ENCODE peak calls at places on chromosomes 3 and 15, in eight cellular contexts. T, N, C, S, E, M, D and G are unnamed samples.

GRCh38 chr3:35549690-35550089 is 89.6 kb upstream of the ARPP21 start:
- DNase-seq in T (no peak), N (no peak), C (no peak), S (no peak), E (no peak), M (no peak), D (no peak), G (no peak)

GRCh38 chr15:29090617-29091466 is 178.8 kb downstream of the NSMCE3 start:
- DNase-seq in T (peak; percentile 5), N (peak; percentile 78), C (no peak), S (peak; percentile 17), E (no peak), M (no peak), D (no peak), G (peak; percentile 44)

GRCh38 chr15:80182611-80183210 is 29.9 kb downstream of the FAH start:
- DNase-seq in T (no peak), N (no peak), C (no peak), S (no peak), E (peak; percentile 30), M (no peak), D (peak; percentile 61), G (no peak)

GRCh38 chr15:62857411-62857853 is 185.1 kb upstream of the TPM1 start:
- DNase-seq in T (peak; percentile 85), N (no peak), C (no peak), S (peak; percentile 93), E (no peak), M (no peak), D (no peak), G (no peak)

GRCh38 chr3:137769321-137770065 is 5.4 kb downstream of the SOX14 start:
- DNase-seq in T (no peak), N (no peak), C (peak; percentile 5), S (no peak), E (no peak), M (no peak), D (no peak), G (peak; percentile 32)

GRCh38 chr3:195245531-195245951 is 25.4 kb downstream of the XXYLT1 start:
- DNase-seq in T (no peak), N (no peak), C (no peak), S (no peak), E (no peak), M (peak; percentile 37), D (no peak), G (no peak)

GRCh38 chr3:31943041-31943440 is 38.0 kb downstream of the OSBPL10 start:
- DNase-seq in T (no peak), N (no peak), C (no peak), S (peak; percentile 35), E (no peak), M (no peak), D (no peak), G (no peak)

GRCh38 chr3:195209836-195210551 is 61.0 kb downstream of the XXYLT1 start:
- DNase-seq in T (no peak), N (no peak), C (no peak), S (no peak), E (no peak), M (no peak), D (peak; percentile 57), G (no peak)

GRCh38 chr3:10273697-10274305 is 18.9 kb downstream of the GHRL start:
- DNase-seq in T (no peak), N (no peak), C (no peak), S (peak; percentile 35), E (no peak), M (no peak), D (no peak), G (no peak)

GRCh38 chr3:42652611-42653302 is 740 bp upstream of the ZBTB47 start:
- DNase-seq in T (peak; percentile 72), N (peak; percentile 62), C (peak; percentile 43), S (peak; percentile 86), E (no peak), M (peak; percentile 54), D (peak; percentile 74), G (no peak)

GRCh38 chr15:23690450-23690852 is 3.3 kb upstream of the NDN start:
- DNase-seq in T (no peak), N (no peak), C (no peak), S (no peak), E (peak; percentile 12), M (no peak), D (no peak), G (no peak)

GRCh38 chr3:24343084-24343783 is 151.4 kb downstream of the THRB start:
- DNase-seq in T (peak; percentile 10), N (no peak), C (no peak), S (peak; percentile 46), E (no peak), M (no peak), D (peak; percentile 2), G (no peak)

GRCh38 chr3:70990723-70991122 is 592.8 kb downstream of the FOXP1 start:
- DNase-seq in T (no peak), N (no peak), C (no peak), S (no peak), E (no peak), M (no peak), D (peak; percentile 6), G (no peak)

GRCh38 chr3:165395188-165395587 is 199.0 kb upstream of the SLITRK3 start:
- DNase-seq in T (no peak), N (no peak), C (no peak), S (no peak), E (no peak), M (no peak), D (no peak), G (no peak)

GRCh38 chr3:198071602-198072285 is 111.7 kb downstream of the LMLN start:
- DNase-seq in T (peak; percentile 75), N (peak; percentile 37), C (peak; percentile 20), S (peak; percentile 98), E (no peak), M (no peak), D (peak; percentile 93), G (peak; percentile 18)

GRCh38 chr15:55827204-55827603 is 84.3 kb upstream of the PRTG start:
- DNase-seq in T (no peak), N (no peak), C (no peak), S (no peak), E (no peak), M (no peak), D (no peak), G (no peak)

GRCh38 chr3:34000301-34000700 is 201.9 kb downstream of the PDCD6IP start:
- DNase-seq in T (no peak), N (no peak), C (no peak), S (peak; percentile 75), E (no peak), M (no peak), D (no peak), G (no peak)

GRCh38 chr15:99718421-99718820 is 14.8 kb downstream of the LYSMD4 start:
- DNase-seq in T (no peak), N (no peak), C (no peak), S (no peak), E (no peak), M (no peak), D (no peak), G (no peak)

GRCh38 chr3:106827515-106828213 is 549.6 kb upstream of the CCDC54 start:
- DNase-seq in T (no peak), N (no peak), C (no peak), S (peak; percentile 81), E (no peak), M (no peak), D (peak; percentile 68), G (no peak)

GRCh38 chr15:70083423-70083822 is 14.3 kb downstream of the TLE3 start:
- DNase-seq in T (no peak), N (peak; percentile 49), C (no peak), S (no peak), E (no peak), M (no peak), D (no peak), G (no peak)

GRCh38 chr15:78065284-78065872 is 12.1 kb downstream of the TBC1D2B start:
- DNase-seq in T (peak; percentile 74), N (no peak), C (no peak), S (peak; percentile 90), E (no peak), M (no peak), D (peak; percentile 98), G (no peak)

GRCh38 chr3:141439589-141439988 is 47.2 kb upstream of the RASA2 start:
- DNase-seq in T (no peak), N (peak; percentile 33), C (no peak), S (no peak), E (no peak), M (no peak), D (no peak), G (no peak)

GRCh38 chr15:61644550-61644949 is 415.4 kb upstream of the RORA start:
- DNase-seq in T (no peak), N (no peak), C (no peak), S (no peak), E (no peak), M (no peak), D (no peak), G (no peak)

GRCh38 chr15:88830016-88830415 is 26.8 kb downstream of the ACAN start:
- DNase-seq in T (no peak), N (no peak), C (no peak), S (no peak), E (no peak), M (no peak), D (no peak), G (no peak)
- TF ChIP-seq CTCF in T (no peak), N (no peak), C (no peak), S (no peak), E (no peak), M (no peak), D (no peak), G (no peak)

DNA sequence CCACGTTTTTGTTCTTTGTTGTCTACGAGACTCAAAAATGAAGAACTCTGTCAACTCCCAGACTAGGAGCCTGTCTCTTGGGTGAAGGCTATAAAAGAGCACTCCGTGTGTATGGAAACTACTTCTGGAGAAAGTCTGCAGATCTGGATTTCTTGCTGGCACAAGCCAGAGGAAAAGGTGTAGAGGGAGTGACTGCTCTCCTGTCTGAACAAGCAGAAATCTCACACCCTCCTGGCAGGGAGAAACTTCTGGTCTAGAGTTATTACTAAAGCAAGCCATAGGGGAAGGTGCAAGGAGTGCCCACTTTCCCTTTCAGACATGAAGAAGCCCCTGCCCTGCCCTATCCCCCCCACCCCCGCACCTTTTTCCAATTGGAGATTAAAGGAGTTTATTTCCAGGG is 9.5 kb downstream of the PLAAT1 start:
- DNase-seq in T (no peak), N (no peak), C (no peak), S (peak; percentile 22), E (no peak), M (no peak), D (no peak), G (no peak)
- TF ChIP-seq CTCF in T (no peak), N (no peak), C (no peak), S (no peak), E (no peak), M (no peak), D (no peak), G (no peak)

GRCh38 chr3:82707035-82707434 is 945.6 kb upstream of the GBE1 start:
- DNase-seq in T (peak; percentile 7), N (no peak), C (no peak), S (peak; percentile 11), E (no peak), M (no peak), D (no peak), G (no peak)
- TF ChIP-seq CTCF in T (no peak), N (no peak), C (no peak), S (peak; percentile 28), E (no peak), M (no peak), D (no peak), G (no peak)

GRCh38 chr15:40936709-40937666 is 7.8 kb downstream of the DLL4 start:
- DNase-seq in T (no peak), N (no peak), C (no peak), S (peak; percentile 37), E (no peak), M (no peak), D (no peak), G (no peak)
- TF ChIP-seq CTCF in T (no peak), N (no peak), C (no peak), S (no peak), E (no peak), M (no peak), D (peak; percentile 31), G (no peak)